ENCODE peak calls at places on chromosomes 13 and 19, in ten cellular contexts. O is kidney epithelial cell, Q is AG10803, Y is cardiac muscle cell, M is tibial nerve, U is mucosa of descending colon, R is GM06990, N is HFF-Myc, D is breast epithelium, C is RWPE1. P is an unnamed sample.

GRCh38 chr13:66984241-66984640 is 245.9 kb downstream of the PCDH9 start:
- DNase-seq in O (no peak), Q (no peak), Y (peak), M (no peak), U (no peak), R (no peak), N (no peak), D (no peak), C (no peak), P (no peak)

GRCh38 chr19:47190167-47190727 is 40.8 kb downstream of the BBC3 start:
- DNase-seq in O (peak), Q (peak), Y (peak), M (no peak), U (peak), R (no peak), N (no peak), D (peak), C (peak), P (no peak)

GRCh38 chr13:36818483-36819063 is 449 bp upstream of the RFXAP start:
- DNase-seq in O (no peak), Q (no peak), Y (no peak), M (no peak), U (no peak), R (no peak), N (no peak), D (no peak), C (peak), P (no peak)

GRCh38 chr13:110772091-110772984 is 58.8 kb downstream of the ING1 start:
- DNase-seq in O (no peak), Q (no peak), Y (no peak), M (no peak), U (no peak), R (no peak), N (no peak), D (no peak), C (no peak), P (no peak)

GRCh38 chr13:60230593-60230992 is 66.9 kb upstream of the DIAPH3 start:
- DNase-seq in O (no peak), Q (peak), Y (peak), M (no peak), U (no peak), R (no peak), N (no peak), D (no peak), C (no peak), P (no peak)

GRCh38 chr13:87123987-87124784 is 547.0 kb upstream of the SLITRK5 start:
- DNase-seq in O (peak), Q (peak), Y (peak), M (no peak), U (no peak), R (no peak), N (peak), D (no peak), C (peak), P (no peak)

GRCh38 chr13:40175639-40176038 is 490.8 kb downstream of the FOXO1 start:
- DNase-seq in O (no peak), Q (peak), Y (peak), M (no peak), U (no peak), R (no peak), N (no peak), D (no peak), C (no peak), P (no peak)

GRCh38 chr19:48325265-48325910 is at the start of gene EMP3:
- DNase-seq in O (no peak), Q (peak), Y (peak), M (peak), U (peak), R (peak), N (peak), D (peak), C (peak), P (peak)

GRCh38 chr19:45076029-45076850 is at the start of gene ZNF296:
- DNase-seq in O (no peak), Q (no peak), Y (peak), M (peak), U (peak), R (peak), N (peak), D (peak), C (peak), P (peak)

GRCh38 chr13:76349700-76350099 is 536.5 kb downstream of the KCTD12 start:
- DNase-seq in O (no peak), Q (no peak), Y (peak), M (no peak), U (no peak), R (no peak), N (no peak), D (no peak), C (no peak), P (no peak)

GRCh38 chr13:47039106-47039505 is 142.3 kb upstream of the HTR2A start:
- DNase-seq in O (peak), Q (peak), Y (peak), M (no peak), U (no peak), R (no peak), N (no peak), D (no peak), C (peak), P (no peak)

GRCh38 chr13:100039740-100040139 is 49.2 kb upstream of the PCCA start:
- DNase-seq in O (no peak), Q (no peak), Y (no peak), M (no peak), U (no peak), R (no peak), N (no peak), D (no peak), C (no peak), P (no peak)

GRCh38 chr19:4310247-4311121 is 6.1 kb downstream of the FSD1 start:
- DNase-seq in O (no peak), Q (no peak), Y (no peak), M (no peak), U (peak), R (no peak), N (no peak), D (no peak), C (peak), P (no peak)

GRCh38 chr19:49614096-49614857 is 23.3 kb downstream of the PRR12 start:
- DNase-seq in O (peak), Q (peak), Y (peak), M (no peak), U (no peak), R (no peak), N (peak), D (no peak), C (peak), P (no peak)

GRCh38 chr13:91292630-91293221 is 54.8 kb upstream of the MIR17HG start:
- DNase-seq in O (no peak), Q (no peak), Y (no peak), M (no peak), U (no peak), R (no peak), N (no peak), D (no peak), C (no peak), P (no peak)

GRCh38 chr13:34152409-34152808 is 334.5 kb downstream of the RFC3 start:
- DNase-seq in O (no peak), Q (no peak), Y (no peak), M (no peak), U (no peak), R (no peak), N (no peak), D (no peak), C (no peak), P (no peak)

GRCh38 chr13:77519808-77520207 is 15.7 kb upstream of the SCEL start:
- DNase-seq in O (no peak), Q (peak), Y (no peak), M (no peak), U (no peak), R (no peak), N (no peak), D (no peak), C (no peak), P (no peak)

GRCh38 chr13:73754727-73755292 is 379.4 kb downstream of the KLF12 start:
- DNase-seq in O (no peak), Q (peak), Y (peak), M (no peak), U (no peak), R (no peak), N (peak), D (no peak), C (peak), P (peak)

GRCh38 chr19:28065026-28065425 is 1147.9 kb downstream of the UQCRFS1 start:
- DNase-seq in O (no peak), Q (peak), Y (no peak), M (no peak), U (no peak), R (no peak), N (no peak), D (no peak), C (no peak), P (no peak)

GRCh38 chr19:13877303-13877702 is 369 bp downstream of the NANOS3 start:
- DNase-seq in O (no peak), Q (no peak), Y (no peak), M (no peak), U (no peak), R (no peak), N (no peak), D (no peak), C (no peak), P (no peak)

GRCh38 chr19:3366104-3366760 is at the start of gene NFIC:
- DNase-seq in O (no peak), Q (peak), Y (peak), M (peak), U (peak), R (peak), N (no peak), D (peak), C (peak), P (peak)

GRCh38 chr13:101639711-101640110 is 187.2 kb downstream of the ITGBL1 start:
- DNase-seq in O (no peak), Q (no peak), Y (no peak), M (no peak), U (no peak), R (no peak), N (no peak), D (no peak), C (no peak), P (no peak)

GRCh38 chr19:37346091-37346490 is 24.8 kb upstream of the ZNF527 start:
- DNase-seq in O (no peak), Q (no peak), Y (no peak), M (no peak), U (no peak), R (no peak), N (no peak), D (no peak), C (no peak), P (no peak)

GRCh38 chr13:103063376-103063775 is 2.8 kb downstream of the SLC10A2 start:
- DNase-seq in O (no peak), Q (no peak), Y (no peak), M (no peak), U (no peak), R (no peak), N (no peak), D (no peak), C (no peak), P (no peak)

GRCh38 chr13:103062079-103062478 is 4.1 kb downstream of the SLC10A2 start:
- DNase-seq in O (no peak), Q (no peak), Y (no peak), M (no peak), U (no peak), R (no peak), N (no peak), D (no peak), C (no peak), P (no peak)

GRCh38 chr13:103066991-103067390 is 774 bp upstream of the SLC10A2 start:
- DNase-seq in O (no peak), Q (no peak), Y (no peak), M (no peak), U (no peak), R (no peak), N (no peak), D (no peak), C (no peak), P (no peak)

GRCh38 chr13:103066079-103066880 is at the start of gene SLC10A2:
- DNase-seq in O (no peak), Q (no peak), Y (no peak), M (no peak), U (no peak), R (no peak), N (no peak), D (no peak), C (no peak), P (no peak)

GRCh38 chr13:103067751-103068563 is 1.7 kb upstream of the SLC10A2 start:
- DNase-seq in O (no peak), Q (no peak), Y (no peak), M (no peak), U (peak), R (peak), N (no peak), D (no peak), C (peak), P (peak)
- TF ChIP-seq CTCF in O (no peak), Q (no peak), Y (no peak), M (no peak), U (no peak), R (no peak), N (no peak), D (no peak), C (no peak), P (no peak)

GRCh38 chr19:42064432-42064831 is 5.6 kb downstream of the GRIK5 start:
- DNase-seq in O (no peak), Q (no peak), Y (no peak), M (no peak), U (no peak), R (no peak), N (no peak), D (no peak), C (no peak), P (no peak)

GRCh38 chr19:42057856-42058255 is 12.2 kb downstream of the GRIK5 start:
- DNase-seq in O (no peak), Q (no peak), Y (no peak), M (no peak), U (no peak), R (no peak), N (no peak), D (no peak), C (no peak), P (no peak)

GRCh38 chr19:42062381-42062780 is 7.6 kb downstream of the GRIK5 start:
- DNase-seq in O (no peak), Q (no peak), Y (no peak), M (no peak), U (no peak), R (no peak), N (no peak), D (no peak), C (no peak), P (no peak)

GRCh38 chr19:42059196-42059595 is 10.8 kb downstream of the GRIK5 start:
- DNase-seq in O (no peak), Q (no peak), Y (no peak), M (no peak), U (no peak), R (no peak), N (no peak), D (no peak), C (no peak), P (no peak)

DNA sequence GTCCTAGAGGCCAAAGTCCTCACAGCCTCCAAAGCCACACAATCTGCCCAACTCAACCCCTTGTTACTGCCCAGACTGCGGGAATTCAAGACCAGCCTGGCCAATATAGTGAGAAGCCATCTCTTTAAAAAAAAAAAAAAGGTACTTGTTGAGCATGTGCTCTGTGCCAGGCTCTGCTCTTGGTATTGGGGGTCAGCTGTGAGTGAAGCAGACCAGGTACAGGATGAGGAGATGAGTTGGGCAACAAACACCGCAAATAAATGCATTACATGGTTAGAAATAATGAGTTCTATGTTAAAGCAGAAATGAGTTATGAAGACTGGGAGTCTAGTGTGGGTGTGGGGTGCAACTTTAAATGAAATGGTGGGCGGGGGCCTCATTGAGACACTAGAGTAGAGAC is 9.9 kb downstream of the GRIK5 start:
- DNase-seq in O (no peak), Q (no peak), Y (no peak), M (no peak), U (no peak), R (no peak), N (no peak), D (no peak), C (no peak), P (no peak)
- TF ChIP-seq CTCF in O (no peak), Q (no peak), Y (no peak), M (no peak), U (no peak), R (no peak), N (no peak), D (no peak), C (no peak), P (no peak)

DNA sequence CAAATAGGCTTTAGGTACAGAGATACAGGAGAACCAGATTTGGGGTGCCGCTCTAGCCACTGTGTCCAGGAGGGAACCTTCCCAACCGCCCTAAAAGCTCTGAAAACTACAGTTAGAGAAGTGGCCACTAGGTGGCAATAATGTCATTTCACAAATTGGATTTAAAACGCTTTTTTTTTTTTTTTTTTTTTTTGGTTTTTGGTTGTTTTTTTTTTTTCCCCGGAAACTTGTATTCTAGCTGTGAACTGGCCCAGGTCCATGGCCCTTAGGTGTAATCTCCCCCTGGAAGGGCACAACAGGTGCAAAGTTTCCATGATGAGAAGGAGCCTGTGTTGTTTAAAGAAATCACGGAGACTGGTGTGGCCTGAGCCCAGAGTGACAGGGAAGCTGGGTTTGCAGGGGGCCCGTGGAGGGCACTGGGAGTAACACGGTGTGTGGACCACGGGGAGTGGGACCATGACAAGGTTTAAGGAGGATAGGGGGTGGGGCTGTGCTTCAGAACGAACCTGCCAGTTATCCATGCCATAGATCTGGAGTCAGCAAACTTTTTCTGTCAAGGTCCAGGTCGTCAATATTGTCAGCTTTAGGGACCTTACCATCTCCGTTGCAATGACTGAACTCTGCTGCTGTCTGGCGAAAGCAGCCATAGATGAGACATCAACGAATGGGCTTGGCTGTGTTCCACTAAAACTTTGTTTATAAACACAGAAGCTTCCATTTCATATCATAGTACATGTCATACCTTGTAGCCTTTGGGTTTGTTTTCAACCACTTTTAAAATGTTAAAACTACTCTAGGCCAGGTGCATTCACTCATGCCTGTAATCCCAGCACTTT is 10.1 kb downstream of the OR1I1 start:
- DNase-seq in O (no peak), Q (peak), Y (peak), M (no peak), U (no peak), R (no peak), N (peak), D (no peak), C (peak), P (peak)
- TF ChIP-seq CTCF in O (peak), Q (peak), Y (peak), M (peak), U (peak), R (peak), N (peak), D (peak), C (peak), P (peak)

DNA sequence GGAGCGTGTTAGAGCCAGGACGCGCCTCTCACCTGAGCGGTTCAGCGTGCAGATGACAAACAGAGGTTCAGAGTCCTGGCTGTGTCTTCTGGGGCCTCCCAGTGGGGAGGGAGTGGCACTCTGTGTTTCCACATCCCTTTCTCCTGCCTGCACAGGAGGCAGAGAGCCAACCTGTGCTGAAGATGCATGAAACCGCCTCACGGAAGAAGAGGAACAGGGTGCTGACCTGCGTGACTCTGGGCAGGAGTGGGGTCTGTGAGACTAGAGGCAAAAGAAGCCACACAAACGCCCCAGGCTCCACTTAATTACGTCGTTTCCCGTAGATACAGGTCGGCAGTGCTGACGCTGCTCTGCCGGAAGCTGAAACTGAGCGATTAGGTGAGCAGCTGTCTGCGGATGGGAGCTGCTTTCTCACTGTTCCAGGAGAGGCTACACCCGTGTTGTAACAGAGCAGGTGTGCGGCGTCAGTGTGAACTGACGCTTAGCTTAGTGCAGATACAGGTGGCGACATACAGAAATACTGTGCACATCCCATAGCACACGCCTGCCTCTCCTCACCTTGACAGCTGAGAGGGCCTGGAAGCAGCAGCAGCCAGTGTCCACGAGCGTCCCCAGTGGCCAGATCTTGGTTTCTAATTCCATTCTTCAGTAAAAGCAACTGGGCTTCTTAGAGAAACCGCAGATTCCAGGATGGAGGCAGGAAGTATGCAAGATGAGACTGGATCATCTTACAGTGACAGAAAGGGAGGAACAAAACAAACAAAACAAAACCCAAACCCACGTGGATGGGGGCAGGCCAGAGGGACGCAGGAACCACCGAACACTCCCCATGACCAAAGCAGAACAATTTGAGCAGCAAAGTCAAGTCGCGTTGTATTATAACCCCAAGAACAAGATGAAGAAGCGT is 37.7 kb upstream of the MCF2L start:
- DNase-seq in O (peak), Q (peak), Y (peak), M (no peak), U (peak), R (no peak), N (peak), D (peak), C (peak), P (no peak)
- TF ChIP-seq CTCF in O (peak), Q (peak), Y (peak), M (peak), U (peak), R (peak), N (peak), D (peak), C (peak), P (no peak)

GRCh38 chr13:94674609-94675348 is 37.6 kb downstream of the SOX21 start:
- DNase-seq in O (peak), Q (peak), Y (peak), M (no peak), U (no peak), R (no peak), N (no peak), D (no peak), C (peak), P (peak)
- TF ChIP-seq CTCF in O (peak), Q (peak), Y (peak), M (peak), U (peak), R (peak), N (peak), D (no peak), C (peak), P (peak)

DNA sequence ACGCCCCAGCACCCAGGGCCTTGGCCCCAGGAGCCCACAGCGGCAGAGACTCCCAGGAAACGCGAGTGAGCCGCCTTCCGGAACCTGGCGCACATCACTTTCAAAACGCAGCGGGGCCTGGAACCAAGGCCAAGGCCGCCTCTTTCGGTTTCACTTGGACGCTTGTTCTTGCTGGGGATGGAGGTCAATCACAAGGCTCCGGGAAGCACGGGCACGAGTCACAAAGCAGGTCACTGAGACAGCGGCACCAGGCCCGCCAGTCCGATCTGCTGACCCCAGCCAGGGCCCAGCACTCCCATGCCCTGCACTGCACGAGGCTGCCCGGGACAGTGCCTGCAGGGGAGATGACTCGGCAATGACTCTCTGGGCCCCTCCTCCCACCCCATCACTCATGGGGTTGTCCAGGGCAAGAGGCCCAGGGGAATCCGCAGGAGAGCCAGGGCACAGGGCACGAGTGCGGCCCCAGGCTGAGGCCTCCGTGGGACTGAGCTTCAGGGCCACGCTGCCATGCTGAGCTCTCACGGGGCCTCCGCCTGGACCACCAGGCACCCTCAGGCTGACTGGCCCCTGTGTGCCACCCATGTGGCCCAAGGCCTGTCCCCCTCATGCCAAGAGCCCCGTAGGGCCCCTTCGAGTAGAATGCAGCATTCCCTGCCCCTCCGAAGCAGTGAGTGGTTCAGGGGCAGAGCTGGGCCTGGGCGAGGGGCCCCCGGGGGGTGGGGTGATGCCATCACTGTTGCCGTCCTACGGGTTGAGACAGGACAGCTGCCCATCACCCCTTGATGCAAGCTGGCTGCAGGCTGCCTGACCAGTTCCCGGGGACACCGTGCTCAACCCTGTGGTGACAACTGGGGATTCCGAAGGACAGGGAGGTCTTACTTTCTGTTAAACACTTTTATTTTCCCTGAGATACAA is 4.9 kb downstream of the SBNO2 start:
- DNase-seq in O (no peak), Q (peak), Y (peak), M (no peak), U (no peak), R (no peak), N (no peak), D (no peak), C (peak), P (no peak)
- TF ChIP-seq CTCF in O (no peak), Q (no peak), Y (no peak), M (no peak), U (no peak), R (no peak), N (no peak), D (no peak), C (no peak), P (no peak)